ENCODE peak calls at places on chromosomes 13 and 19, in six cellular contexts. T is K562, A is HCT116, G is GM12878, P is H1, D is HepG2. R is an unnamed sample.

GRCh38 chr13:74270018-74270417 is 135.8 kb upstream of the KLF12 start:
- DNase-seq in T (no peak), A (no peak), G (no peak), P (no peak), D (no peak), R (no peak)

GRCh38 chr13:113862191-113862765 is 1.6 kb downstream of the GAS6 start:
- DNase-seq in T (no peak), A (no peak), G (no peak), P (no peak), D (no peak), R (no peak)

GRCh38 chr13:45833663-45834062 is 17.9 kb downstream of the SIAH3 start:
- DNase-seq in T (no peak), A (peak), G (no peak), P (no peak), D (no peak), R (no peak)

GRCh38 chr13:46124531-46124966 is 19.7 kb upstream of the CPB2 start:
- DNase-seq in T (no peak), A (no peak), G (no peak), P (no peak), D (no peak), R (no peak)

GRCh38 chr19:19562665-19563347 is 24.7 kb downstream of the CILP2 start:
- DNase-seq in T (peak), A (no peak), G (no peak), P (no peak), D (no peak), R (no peak)

GRCh38 chr13:111947026-111947810 is 119.7 kb upstream of the SOX1 start:
- DNase-seq in T (no peak), A (no peak), G (no peak), P (no peak), D (no peak), R (no peak)

GRCh38 chr13:30892966-30893365 is 13.1 kb upstream of the MEDAG start:
- DNase-seq in T (peak), A (peak), G (no peak), P (no peak), D (peak), R (no peak)

GRCh38 chr13:91482427-91482826 is 84.0 kb downstream of the GPC5 start:
- DNase-seq in T (no peak), A (no peak), G (no peak), P (no peak), D (no peak), R (peak)

GRCh38 chr13:53124568-53125094 is 96.0 kb downstream of the OLFM4 start:
- DNase-seq in T (no peak), A (no peak), G (no peak), P (no peak), D (no peak), R (no peak)

GRCh38 chr19:37519890-37520289 is 13.2 kb downstream of the ZNF793 start:
- DNase-seq in T (no peak), A (no peak), G (no peak), P (no peak), D (no peak), R (no peak)
- TF ChIP-seq MAX in T (no peak), A (no peak), G (no peak), P (no peak), D (no peak), R (no peak)

GRCh38 chr13:41299316-41300094 is 11.6 kb upstream of the NAA16 start:
- DNase-seq in T (no peak), A (no peak), G (no peak), P (no peak), D (no peak), R (no peak)

GRCh38 chr13:41294914-41295313 is 16.2 kb upstream of the NAA16 start:
- DNase-seq in T (no peak), A (no peak), G (no peak), P (no peak), D (no peak), R (no peak)

GRCh38 chr13:41295973-41296372 is 15.1 kb upstream of the NAA16 start:
- DNase-seq in T (no peak), A (no peak), G (no peak), P (no peak), D (peak), R (no peak)

GRCh38 chr13:41293272-41293671 is 17.8 kb upstream of the NAA16 start:
- DNase-seq in T (no peak), A (no peak), G (no peak), P (no peak), D (no peak), R (no peak)

DNA sequence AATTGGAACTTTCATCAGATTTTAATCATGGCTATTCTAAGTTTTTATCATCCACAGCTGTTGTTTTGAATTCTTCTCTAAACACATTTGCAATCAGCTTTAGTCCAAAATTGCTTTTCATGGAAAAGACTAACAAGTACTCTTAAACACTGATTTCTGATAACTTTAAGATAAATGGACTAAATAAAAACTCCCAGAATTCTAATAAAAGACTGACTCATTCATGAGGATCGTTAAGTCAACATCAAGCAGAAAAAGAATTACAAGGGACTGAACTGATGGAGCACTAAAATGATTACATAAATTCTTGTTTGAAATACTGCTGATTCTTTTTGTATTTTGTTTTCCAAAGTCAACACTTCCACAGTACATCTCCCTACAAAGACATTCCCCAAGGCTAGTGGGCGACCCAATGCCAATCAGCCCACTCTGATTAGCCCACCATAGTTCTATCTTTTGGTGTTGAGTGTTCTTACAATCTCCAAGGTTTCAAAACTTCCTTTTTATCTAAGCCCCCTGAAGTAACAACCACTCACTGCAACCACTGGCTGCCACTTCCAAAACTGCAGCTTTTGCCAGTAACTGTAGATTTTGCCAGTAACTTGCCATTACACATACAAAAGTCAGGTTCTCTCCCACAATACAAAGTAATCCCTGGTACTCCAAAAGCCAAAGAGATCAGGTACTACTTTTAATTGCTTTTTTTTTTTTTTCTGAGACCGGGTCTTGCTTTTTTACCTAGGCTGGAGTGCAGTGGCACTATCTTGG is 14.0 kb upstream of the NAA16 start:
- DNase-seq in T (no peak), A (no peak), G (no peak), P (no peak), D (no peak), R (no peak)
- TF ChIP-seq YY1 in T (no peak), A (no peak), G (no peak), P (no peak), D (no peak), R (no peak)

DNA sequence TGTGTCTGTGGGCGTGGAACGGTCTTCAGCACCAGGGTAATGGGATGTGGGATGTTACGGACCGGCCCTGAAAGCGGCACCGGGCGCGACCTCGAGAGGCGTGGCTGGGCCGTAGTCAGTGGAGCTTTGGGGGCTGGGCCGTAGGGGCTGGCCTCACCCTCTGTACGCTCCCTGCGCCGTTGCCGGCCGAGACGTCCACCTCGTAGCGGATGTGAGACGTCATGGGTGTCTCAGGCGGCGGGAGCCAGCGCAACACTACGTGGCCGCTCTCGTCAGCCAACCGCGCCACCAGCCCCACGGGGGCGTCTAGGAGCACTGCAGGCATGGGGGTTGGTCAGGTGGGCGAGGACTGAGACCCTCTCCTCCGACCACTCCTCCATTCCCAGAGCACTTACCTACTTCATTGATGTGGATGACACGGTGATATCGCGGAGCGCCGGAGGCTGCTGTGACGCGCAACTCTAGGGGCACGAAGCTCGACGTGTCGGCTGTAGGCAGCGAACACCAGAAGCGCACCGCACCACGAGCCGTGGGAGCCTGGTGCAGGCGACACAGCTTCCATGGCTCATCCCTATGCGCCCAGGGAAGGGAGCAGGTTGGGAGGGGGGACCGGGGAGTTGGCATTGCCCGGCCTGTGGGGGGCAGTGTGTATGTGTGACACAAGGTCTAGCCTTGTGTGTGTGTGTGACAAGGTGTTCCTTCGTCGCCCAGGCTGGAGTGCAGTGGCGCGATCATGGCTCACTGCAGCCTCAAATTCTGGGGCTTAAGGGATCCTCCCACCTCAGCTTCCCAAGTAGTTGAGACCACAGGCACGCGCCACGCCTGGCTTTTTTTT is 2.4 kb downstream of the EPOR start:
- DNase-seq in T (no peak), A (peak), G (peak), P (no peak), D (no peak), R (peak)
- TF ChIP-seq MAX in T (no peak), A (no peak), G (no peak), P (no peak), D (no peak), R (no peak)

DNA sequence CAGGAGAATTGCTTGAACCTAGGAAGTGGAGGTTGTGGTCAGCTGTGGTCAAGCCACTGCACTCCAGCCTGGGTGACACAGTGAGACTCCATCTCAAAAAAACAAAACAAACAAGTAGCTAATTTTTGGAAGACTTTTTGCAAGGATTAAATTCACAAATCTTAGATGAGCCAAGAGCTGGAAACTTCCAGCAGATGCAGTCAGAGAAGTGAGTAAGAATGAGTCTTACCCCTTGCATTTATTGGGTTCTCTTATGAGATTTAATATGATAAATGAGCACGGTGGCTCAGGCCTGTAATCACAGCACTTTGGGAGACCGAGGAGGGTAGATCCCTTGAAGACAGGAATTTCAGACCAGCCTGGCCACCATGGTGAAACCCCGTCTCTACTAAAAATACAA is 44.9 kb upstream of the NBEA start:
- DNase-seq in T (no peak), A (no peak), G (no peak), P (no peak), D (no peak), R (no peak)
- TF ChIP-seq YY1 in T (no peak), A (no peak), G (no peak), P (no peak), D (no peak), R (no peak)

GRCh38 chr19:604355-604754 is 14.7 kb downstream of the HCN2 start:
- DNase-seq in T (peak), A (no peak), G (no peak), P (no peak), D (no peak), R (peak)
- TF ChIP-seq MAX in T (no peak), A (no peak), G (no peak), P (no peak), D (no peak), R (no peak)

DNA sequence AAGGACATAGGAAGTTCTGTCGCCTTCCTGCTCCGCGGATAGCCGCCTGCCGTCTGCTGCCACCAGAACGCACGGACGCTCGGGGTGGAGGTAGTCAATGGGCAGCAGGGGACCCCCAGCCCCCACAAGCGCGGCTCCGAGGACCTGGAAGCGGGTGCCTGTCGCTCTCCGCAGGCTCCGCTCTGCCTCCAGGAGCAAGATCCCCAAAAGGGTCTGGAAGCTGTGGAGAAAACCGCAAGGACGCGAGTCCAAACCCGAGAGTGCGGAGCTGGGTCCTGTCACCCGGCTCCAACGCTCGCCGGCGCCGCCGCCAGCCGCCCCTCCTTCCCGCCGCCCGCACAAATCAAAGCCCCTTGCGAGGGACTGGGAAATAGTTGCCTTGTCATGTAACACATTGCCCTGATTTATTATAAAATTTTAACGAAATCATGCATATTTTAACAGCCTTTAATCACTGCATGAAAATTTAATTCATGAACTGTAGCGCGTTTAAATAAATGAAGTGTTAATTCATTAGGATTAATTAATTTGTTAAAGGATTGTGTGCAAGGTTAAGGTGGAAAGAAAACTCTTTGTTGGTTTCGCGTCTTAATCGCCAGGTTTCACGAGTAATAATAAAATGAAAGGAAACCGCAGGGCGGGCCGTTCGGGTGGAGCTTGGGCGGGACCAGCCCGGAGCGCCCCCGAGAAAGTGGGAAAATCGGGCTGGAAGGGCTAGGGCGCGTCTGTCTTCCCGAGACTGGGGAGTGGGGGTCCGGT is 5.5 kb upstream of the POU4F1 start:
- DNase-seq in T (no peak), A (no peak), G (no peak), P (no peak), D (no peak), R (peak)
- TF ChIP-seq YY1 in T (no peak), A (no peak), G (no peak), P (no peak), D (no peak), R (no peak)

GRCh38 chr13:97434417-97435296 is 688 bp downstream of the RAP2A start:
- DNase-seq in T (no peak), A (no peak), G (no peak), P (no peak), D (no peak), R (peak)
- TF ChIP-seq MAX in T (no peak), A (no peak), G (no peak), P (no peak), D (no peak), R (no peak)

R was measured in SK-N-SH.